ENCODE peak calls at places on chromosome 19, in seven cellular contexts. One of them, this sample, is unnamed.

GRCh38 chr19:32824906-32825608 is 44.5 kb downstream of the SLC7A9 start:
- DNase-seq in iPS DF 6.9: no peak
- DNase-seq in heart right ventricle: no peak
- DNase-seq in CD8-positive, alpha-beta T cell: no peak
- DNase-seq in GM06990: no peak
- DNase-seq in uterus: no peak
- DNase-seq in mesendoderm: peak
- DNase-seq in this sample: no peak

GRCh38 chr19:28961772-28962500 is 251.0 kb downstream of the UQCRFS1 start:
- DNase-seq in iPS DF 6.9: no peak
- DNase-seq in heart right ventricle: no peak
- DNase-seq in CD8-positive, alpha-beta T cell: no peak
- DNase-seq in GM06990: no peak
- DNase-seq in uterus: no peak
- DNase-seq in mesendoderm: no peak
- DNase-seq in this sample: peak

GRCh38 chr19:1651548-1652394 is 644 bp downstream of the TCF3 start:
- DNase-seq in iPS DF 6.9: no peak
- DNase-seq in heart right ventricle: no peak
- DNase-seq in CD8-positive, alpha-beta T cell: peak
- DNase-seq in GM06990: no peak
- DNase-seq in uterus: peak
- DNase-seq in mesendoderm: peak
- DNase-seq in this sample: peak

GRCh38 chr19:17943284-17944221 is 10.7 kb downstream of the CCDC124 start:
- DNase-seq in iPS DF 6.9: no peak
- DNase-seq in heart right ventricle: no peak
- DNase-seq in CD8-positive, alpha-beta T cell: no peak
- DNase-seq in GM06990: no peak
- DNase-seq in uterus: no peak
- DNase-seq in mesendoderm: peak
- DNase-seq in this sample: no peak

GRCh38 chr19:38528931-38529330 is 88.8 kb downstream of the MAP4K1 start:
- DNase-seq in iPS DF 6.9: no peak
- DNase-seq in heart right ventricle: no peak
- DNase-seq in CD8-positive, alpha-beta T cell: no peak
- DNase-seq in GM06990: no peak
- DNase-seq in uterus: no peak
- DNase-seq in mesendoderm: no peak
- DNase-seq in this sample: no peak

GRCh38 chr19:33778089-33778791 is 18.4 kb upstream of the KCTD15 start:
- DNase-seq in iPS DF 6.9: no peak
- DNase-seq in heart right ventricle: peak
- DNase-seq in CD8-positive, alpha-beta T cell: peak
- DNase-seq in GM06990: peak
- DNase-seq in uterus: peak
- DNase-seq in mesendoderm: peak
- DNase-seq in this sample: peak

GRCh38 chr19:39199025-39199424 is 2.3 kb downstream of the NCCRP1 start:
- DNase-seq in iPS DF 6.9: no peak
- DNase-seq in heart right ventricle: no peak
- DNase-seq in CD8-positive, alpha-beta T cell: no peak
- DNase-seq in GM06990: no peak
- DNase-seq in uterus: peak
- DNase-seq in mesendoderm: no peak
- DNase-seq in this sample: peak

GRCh38 chr19:11096210-11096841 is 7.1 kb downstream of the LDLR start:
- DNase-seq in iPS DF 6.9: no peak
- DNase-seq in heart right ventricle: peak
- DNase-seq in CD8-positive, alpha-beta T cell: no peak
- DNase-seq in GM06990: peak
- DNase-seq in uterus: peak
- DNase-seq in mesendoderm: no peak
- DNase-seq in this sample: peak

GRCh38 chr19:35949131-35949530 is 13.0 kb downstream of the LRFN3 start:
- DNase-seq in iPS DF 6.9: no peak
- DNase-seq in heart right ventricle: no peak
- DNase-seq in CD8-positive, alpha-beta T cell: no peak
- DNase-seq in GM06990: no peak
- DNase-seq in uterus: no peak
- DNase-seq in mesendoderm: no peak
- DNase-seq in this sample: no peak

GRCh38 chr19:45764947-45765346 is 4.1 kb downstream of the SIX5 start:
- DNase-seq in iPS DF 6.9: no peak
- DNase-seq in heart right ventricle: peak
- DNase-seq in CD8-positive, alpha-beta T cell: no peak
- DNase-seq in GM06990: no peak
- DNase-seq in uterus: peak
- DNase-seq in mesendoderm: peak
- DNase-seq in this sample: no peak

GRCh38 chr19:45766919-45767346 is 2.1 kb downstream of the SIX5 start:
- DNase-seq in iPS DF 6.9: no peak
- DNase-seq in heart right ventricle: no peak
- DNase-seq in CD8-positive, alpha-beta T cell: no peak
- DNase-seq in GM06990: no peak
- DNase-seq in uterus: no peak
- DNase-seq in mesendoderm: no peak
- DNase-seq in this sample: no peak

GRCh38 chr19:45764487-45764886 is 4.6 kb downstream of the SIX5 start:
- DNase-seq in iPS DF 6.9: no peak
- DNase-seq in heart right ventricle: no peak
- DNase-seq in CD8-positive, alpha-beta T cell: no peak
- DNase-seq in GM06990: no peak
- DNase-seq in uterus: no peak
- DNase-seq in mesendoderm: no peak
- DNase-seq in this sample: no peak

GRCh38 chr19:45766293-45766918 is 2.6 kb downstream of the SIX5 start:
- DNase-seq in iPS DF 6.9: no peak
- DNase-seq in heart right ventricle: no peak
- DNase-seq in CD8-positive, alpha-beta T cell: no peak
- DNase-seq in GM06990: no peak
- DNase-seq in uterus: peak
- DNase-seq in mesendoderm: no peak
- DNase-seq in this sample: no peak

DNA sequence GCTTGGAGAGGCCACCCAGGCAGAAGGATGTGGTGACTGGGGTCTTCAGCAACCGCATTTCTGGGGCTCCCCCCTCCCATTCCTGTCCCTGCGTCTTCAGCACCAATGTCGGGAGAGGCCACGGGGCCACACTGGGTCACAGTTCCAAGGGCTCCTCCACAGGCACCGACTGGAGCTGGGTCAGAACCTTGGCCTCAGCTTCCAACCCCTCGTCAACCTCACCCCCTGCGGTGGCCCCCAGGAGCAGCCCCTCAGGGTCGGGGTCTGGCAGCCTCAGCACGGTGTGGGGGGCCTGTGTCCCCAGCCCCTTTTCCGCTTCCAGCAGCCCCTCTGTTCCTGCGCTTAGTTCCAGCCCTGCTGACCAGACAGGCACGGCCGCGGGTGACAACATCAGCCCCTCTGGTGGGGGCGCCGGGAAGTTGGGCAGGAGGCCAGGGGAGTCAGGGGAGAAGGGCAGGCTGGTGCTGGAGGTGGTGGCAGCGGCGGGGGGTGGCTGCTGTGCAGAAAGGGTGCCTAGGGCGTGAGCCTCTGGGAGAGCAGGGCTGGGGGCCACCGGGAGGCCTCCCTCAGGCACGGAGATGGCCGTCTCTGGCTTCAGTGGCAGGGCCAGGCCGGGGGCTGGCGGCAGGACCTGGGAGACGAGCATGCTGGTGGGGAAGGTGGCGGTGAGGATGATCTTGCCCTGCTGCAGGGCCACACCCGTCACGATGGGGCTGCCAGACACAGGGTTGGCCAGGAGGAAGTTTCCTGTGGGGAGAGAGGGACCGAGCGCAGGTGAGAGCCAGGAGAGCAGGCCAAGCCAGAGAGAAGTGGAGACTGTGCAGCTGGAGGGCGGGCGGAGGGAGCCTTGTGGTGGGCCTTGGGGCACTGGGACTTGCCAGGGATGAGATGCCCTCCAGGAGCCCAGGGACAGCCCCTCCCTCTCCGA is 3.4 kb downstream of the SIX5 start:
- DNase-seq in iPS DF 6.9: no peak
- DNase-seq in heart right ventricle: peak
- DNase-seq in CD8-positive, alpha-beta T cell: no peak
- DNase-seq in GM06990: no peak
- DNase-seq in uterus: peak
- DNase-seq in mesendoderm: no peak
- DNase-seq in this sample: no peak
- H3K4me3 ChIP-seq in iPS DF 6.9: no peak
- H3K4me3 ChIP-seq in heart right ventricle: peak
- H3K4me3 ChIP-seq in CD8-positive, alpha-beta T cell: no peak
- H3K4me3 ChIP-seq in GM06990: no peak
- H3K4me3 ChIP-seq in uterus: no peak
- H3K4me3 ChIP-seq in mesendoderm: no peak
- H3K4me3 ChIP-seq in this sample: no peak

GRCh38 chr19:13017306-13018036 is 22.2 kb downstream of the NFIX start:
- DNase-seq in iPS DF 6.9: no peak
- DNase-seq in heart right ventricle: no peak
- DNase-seq in CD8-positive, alpha-beta T cell: no peak
- DNase-seq in GM06990: no peak
- DNase-seq in uterus: no peak
- DNase-seq in mesendoderm: peak
- DNase-seq in this sample: no peak

GRCh38 chr19:13018037-13018914 is 23.0 kb downstream of the NFIX start:
- DNase-seq in iPS DF 6.9: no peak
- DNase-seq in heart right ventricle: peak
- DNase-seq in CD8-positive, alpha-beta T cell: no peak
- DNase-seq in GM06990: no peak
- DNase-seq in uterus: peak
- DNase-seq in mesendoderm: peak
- DNase-seq in this sample: peak

GRCh38 chr19:13015361-13016231 is 20.3 kb downstream of the NFIX start:
- DNase-seq in iPS DF 6.9: no peak
- DNase-seq in heart right ventricle: no peak
- DNase-seq in CD8-positive, alpha-beta T cell: no peak
- DNase-seq in GM06990: no peak
- DNase-seq in uterus: peak
- DNase-seq in mesendoderm: peak
- DNase-seq in this sample: peak

GRCh38 chr19:13016245-13016627 is 21.0 kb downstream of the NFIX start:
- DNase-seq in iPS DF 6.9: no peak
- DNase-seq in heart right ventricle: no peak
- DNase-seq in CD8-positive, alpha-beta T cell: no peak
- DNase-seq in GM06990: no peak
- DNase-seq in uterus: no peak
- DNase-seq in mesendoderm: no peak
- DNase-seq in this sample: no peak

GRCh38 chr19:13016628-13017305 is 21.5 kb downstream of the NFIX start:
- DNase-seq in iPS DF 6.9: no peak
- DNase-seq in heart right ventricle: no peak
- DNase-seq in CD8-positive, alpha-beta T cell: no peak
- DNase-seq in GM06990: no peak
- DNase-seq in uterus: peak
- DNase-seq in mesendoderm: peak
- DNase-seq in this sample: no peak
- H3K4me3 ChIP-seq in iPS DF 6.9: no peak
- H3K4me3 ChIP-seq in heart right ventricle: peak
- H3K4me3 ChIP-seq in CD8-positive, alpha-beta T cell: no peak
- H3K4me3 ChIP-seq in GM06990: no peak
- H3K4me3 ChIP-seq in uterus: peak
- H3K4me3 ChIP-seq in mesendoderm: no peak
- H3K4me3 ChIP-seq in this sample: peak

GRCh38 chr19:40663712-40664692 is 26.4 kb downstream of the NUMBL start:
- DNase-seq in iPS DF 6.9: no peak
- DNase-seq in heart right ventricle: no peak
- DNase-seq in CD8-positive, alpha-beta T cell: no peak
- DNase-seq in GM06990: no peak
- DNase-seq in uterus: peak
- DNase-seq in mesendoderm: peak
- DNase-seq in this sample: peak
- H3K4me3 ChIP-seq in iPS DF 6.9: peak
- H3K4me3 ChIP-seq in heart right ventricle: peak
- H3K4me3 ChIP-seq in CD8-positive, alpha-beta T cell: peak
- H3K4me3 ChIP-seq in GM06990: peak
- H3K4me3 ChIP-seq in uterus: peak
- H3K4me3 ChIP-seq in mesendoderm: no peak
- H3K4me3 ChIP-seq in this sample: peak

DNA sequence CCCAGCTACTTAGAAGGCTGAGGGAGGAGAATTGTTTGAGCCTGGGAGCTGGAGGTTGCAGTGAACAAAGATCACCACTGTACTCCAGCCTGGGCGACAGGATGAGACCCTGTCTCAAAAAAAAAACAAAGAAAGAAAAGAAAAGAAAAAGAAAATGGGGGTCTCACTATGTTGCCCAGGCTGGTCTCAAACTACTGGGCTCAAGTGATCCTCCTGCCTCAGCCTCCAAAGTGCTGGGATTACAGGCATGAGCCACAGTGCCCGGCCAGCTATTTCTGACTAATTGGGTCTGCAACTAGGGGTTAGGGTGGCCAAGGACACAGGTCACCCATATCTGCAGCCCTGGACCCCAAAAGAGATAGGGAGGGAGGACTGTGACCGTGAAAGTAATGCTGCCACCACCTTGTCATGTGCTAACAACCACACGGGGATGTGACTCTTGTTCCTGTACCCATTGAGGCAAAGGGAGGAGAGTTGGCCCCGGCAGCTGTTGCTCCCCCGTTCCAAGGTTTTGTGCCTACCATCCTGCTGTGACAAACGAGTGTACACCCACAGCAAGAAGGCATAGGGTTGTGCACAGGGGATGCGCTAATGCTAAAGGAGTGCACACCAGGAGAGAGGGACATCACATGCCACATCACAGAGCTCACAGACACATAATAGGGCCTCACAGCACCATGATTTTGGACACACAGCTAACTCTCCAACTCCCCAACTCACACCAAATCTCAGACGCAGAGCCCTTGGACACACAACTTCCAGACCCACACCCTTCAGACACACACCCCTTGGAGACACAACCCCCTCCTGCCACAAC is 619 bp downstream of the MEF2B start:
- DNase-seq in iPS DF 6.9: no peak
- DNase-seq in heart right ventricle: no peak
- DNase-seq in CD8-positive, alpha-beta T cell: no peak
- DNase-seq in GM06990: no peak
- DNase-seq in uterus: no peak
- DNase-seq in mesendoderm: no peak
- DNase-seq in this sample: no peak
- H3K4me3 ChIP-seq in iPS DF 6.9: peak
- H3K4me3 ChIP-seq in heart right ventricle: peak
- H3K4me3 ChIP-seq in CD8-positive, alpha-beta T cell: peak
- H3K4me3 ChIP-seq in GM06990: peak
- H3K4me3 ChIP-seq in uterus: no peak
- H3K4me3 ChIP-seq in mesendoderm: no peak
- H3K4me3 ChIP-seq in this sample: no peak